ENCODE peak calls at places on chromosomes 12 and 14, in eight cellular contexts. T is GM23338, U is BJ, F is astrocyte of the cerebellum, Q is HFF-Myc, K is GM20000, P is tibial nerve, R is IMR-90. V is an unnamed sample.

GRCh38 chr12:4445156-4446020 is at the start of gene FGF6:
- DNase-seq in Q (no peak), F (no peak), K (no peak), P (no peak), U (no peak), R (no peak), T (no peak), V (no peak)

GRCh38 chr12:80567391-80567790 is 123.4 kb downstream of the PTPRQ start:
- DNase-seq in F (no peak), U (no peak), T (no peak), Q (no peak), K (no peak), R (peak; percentile 64), P (no peak), V (no peak)

GRCh38 chr14:66813636-66814035 is 305.7 kb downstream of the GPHN start:
- DNase-seq in Q (no peak), F (no peak), K (no peak), U (no peak), T (no peak), P (no peak), R (no peak), V (no peak)

GRCh38 chr12:58414398-58414871 is 473.1 kb downstream of the ATP23 start:
- DNase-seq in P (no peak), F (no peak), U (no peak), K (no peak), Q (no peak), T (no peak), R (peak; percentile 89), V (no peak)

GRCh38 chr12:121524196-121524930 is 56.5 kb downstream of the KDM2B start:
- DNase-seq in F (no peak), T (no peak), R (no peak), Q (no peak), P (no peak), U (no peak), K (no peak), V (no peak)

GRCh38 chr12:94290353-94290752 is 142.0 kb downstream of the PLXNC1 start:
- DNase-seq in Q (no peak), U (no peak), K (no peak), P (no peak), R (no peak), F (no peak), T (no peak), V (no peak)

GRCh38 chr12:6952121-6952859 is 1.1 kb downstream of the PTPN6 start:
- DNase-seq in P (no peak), U (no peak), Q (no peak), T (no peak), K (no peak), R (no peak), F (no peak), V (no peak)

GRCh38 chr12:122984612-122985358 is 4.3 kb downstream of the ARL6IP4 start:
- DNase-seq in R (no peak), K (peak; percentile 23), U (no peak), F (no peak), Q (no peak), T (no peak), P (no peak), V (no peak)

GRCh38 chr12:62744551-62744950 is 190.4 kb downstream of the PPM1H start:
- DNase-seq in F (no peak), T (no peak), P (no peak), R (peak; percentile 34), Q (no peak), U (no peak), K (no peak), V (peak; percentile 87)

GRCh38 chr12:96710127-96710745 is 196.8 kb upstream of the NEDD1 start:
- DNase-seq in K (no peak), F (no peak), R (no peak), U (no peak), P (no peak), T (peak; percentile 67), Q (no peak), V (no peak)

GRCh38 chr12:51156366-51156765 is 16.6 kb downstream of the TFCP2 start:
- DNase-seq in T (no peak), P (no peak), U (no peak), R (no peak), F (no peak), K (no peak), Q (no peak), V (no peak)

GRCh38 chr12:10310926-10311705 is 3.4 kb downstream of the KLRD1 start:
- DNase-seq in P (no peak), Q (no peak), U (no peak), K (no peak), R (no peak), F (peak; percentile 12), T (no peak), V (no peak)

GRCh38 chr12:57591567-57592325 is 754 bp downstream of the PIP4K2C start:
- DNase-seq in F (no peak), R (peak; percentile 21), K (no peak), T (peak; percentile 32), Q (no peak), P (no peak), U (no peak), V (no peak)

GRCh38 chr12:115257791-115258190 is 573.8 kb upstream of the TBX3 start:
- DNase-seq in P (no peak), R (peak; percentile 43), F (no peak), U (peak; percentile 26), T (no peak), K (no peak), Q (peak; percentile 32), V (no peak)

GRCh38 chr12:52323416-52324067 is 2.3 kb upstream of the KRT83 start:
- DNase-seq in F (no peak), T (no peak), U (no peak), Q (no peak), P (no peak), R (no peak), K (no peak), V (no peak)

GRCh38 chr12:64560395-64561301 is 49.6 kb upstream of the RASSF3 start:
- DNase-seq in R (peak; percentile 100), U (peak; percentile 98), T (peak; percentile 31), K (no peak), Q (peak; percentile 93), F (peak; percentile 93), P (no peak), V (peak; percentile 52)

GRCh38 chr14:72013606-72014129 is 81.4 kb downstream of the RGS6 start:
- DNase-seq in U (no peak), T (no peak), Q (no peak), R (no peak), F (no peak), K (no peak), P (no peak), V (no peak)

GRCh38 chr14:95136631-95137030 is 20.7 kb downstream of the DICER1 start:
- DNase-seq in K (no peak), R (peak; percentile 23), T (no peak), Q (no peak), P (no peak), U (no peak), F (no peak), V (no peak)

GRCh38 chr12:42575717-42576116 is 13.8 kb downstream of the PRICKLE1 start:
- DNase-seq in P (no peak), R (no peak), Q (no peak), T (no peak), U (no peak), K (no peak), F (no peak), V (no peak)

GRCh38 chr14:50615566-50615965 is 52.5 kb downstream of the SAV1 start:
- DNase-seq in K (no peak), T (no peak), U (no peak), P (no peak), R (no peak), F (no peak), Q (no peak), V (no peak)

GRCh38 chr14:64040044-64040443 is 187.2 kb downstream of the SYNE2 start:
- DNase-seq in F (no peak), U (no peak), K (no peak), Q (no peak), T (peak; percentile 12), R (peak; percentile 44), P (no peak), V (no peak)
- TF ChIP-seq CTCF in F (no peak), U (peak; percentile 35), K (no peak), Q (peak; percentile 9), T (no peak), R (peak; percentile 72), P (no peak), V (no peak)

GRCh38 chr14:73203527-73203926 is 33.8 kb upstream of the PAPLN start:
- DNase-seq in F (no peak), R (no peak), P (no peak), K (no peak), Q (no peak), U (no peak), T (peak; percentile 28), V (no peak)

DNA sequence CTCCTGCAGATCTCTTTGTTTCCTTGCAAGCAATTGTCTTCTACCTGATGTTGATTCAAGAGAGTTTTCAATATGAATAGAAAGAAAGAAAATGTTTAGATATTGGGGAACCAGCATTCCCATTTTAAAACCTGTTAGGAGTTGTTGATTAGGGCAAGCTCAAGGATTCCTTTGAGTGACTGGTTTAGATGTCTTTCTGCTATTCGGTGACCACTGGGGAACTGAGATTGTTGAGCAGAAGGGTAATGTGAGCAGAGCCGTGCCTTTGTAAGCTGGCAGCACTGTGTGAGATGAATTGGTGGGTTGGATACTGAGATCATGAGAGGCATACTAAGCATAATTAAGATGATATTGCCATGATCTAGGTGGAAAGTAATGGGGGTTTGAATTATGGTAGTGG is 39.1 kb upstream of the PAPLN start:
- DNase-seq in R (no peak), Q (no peak), P (no peak), T (peak; percentile 42), U (no peak), K (no peak), F (no peak), V (no peak)
- TF ChIP-seq CTCF in R (no peak), Q (no peak), P (no peak), T (no peak), U (no peak), K (no peak), F (no peak), V (no peak)

DNA sequence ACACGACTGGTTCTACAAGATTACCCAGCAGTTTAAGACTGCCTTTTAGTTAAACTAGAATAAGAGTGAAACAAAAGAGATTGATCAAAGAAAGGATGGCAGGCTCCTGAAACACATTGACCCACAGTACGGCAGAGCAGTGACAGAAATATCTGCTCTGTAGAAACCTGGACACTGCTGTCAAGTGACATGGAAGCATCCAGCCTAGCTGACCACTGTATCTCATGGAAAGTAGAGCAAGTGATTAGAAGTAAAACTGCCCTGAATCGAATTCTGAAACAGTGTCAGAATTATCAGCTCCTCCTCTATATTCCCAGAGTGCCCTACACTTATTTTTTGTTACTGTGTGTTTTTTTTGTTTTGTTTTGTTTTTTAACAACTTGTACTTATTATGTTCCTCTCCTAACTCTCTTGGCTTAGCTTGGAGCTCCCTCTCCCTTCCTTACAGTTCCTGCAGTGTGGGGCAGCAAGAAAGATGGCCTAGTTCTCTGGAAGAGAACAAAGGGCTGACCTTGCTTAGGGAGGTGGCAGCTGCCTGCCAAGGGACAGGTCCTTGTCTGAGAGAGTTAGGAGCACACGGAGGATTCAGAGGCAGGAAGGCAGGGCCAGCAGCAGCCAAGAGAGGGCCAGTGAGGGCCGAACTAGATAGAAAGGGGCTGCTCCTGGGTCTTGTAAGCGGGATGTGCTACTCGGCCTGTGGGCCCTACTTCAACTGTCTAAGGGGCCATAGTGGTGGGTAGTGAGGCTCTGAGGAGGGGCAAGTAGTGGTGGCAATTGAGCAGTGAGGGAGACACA is 97.2 kb downstream of the PTPRR start:
- DNase-seq in K (no peak), Q (no peak), R (no peak), F (no peak), P (no peak), T (peak; percentile 22), U (no peak), V (no peak)
- TF ChIP-seq CTCF in K (no peak), Q (no peak), R (no peak), F (no peak), P (no peak), T (peak; percentile 59), U (no peak), V (no peak)

GRCh38 chr14:91271639-91272038 is 27.1 kb upstream of the GPR68 start:
- DNase-seq in R (no peak), P (no peak), Q (no peak), F (no peak), K (no peak), U (no peak), T (no peak), V (no peak)
- TF ChIP-seq CTCF in R (no peak), P (no peak), Q (no peak), F (no peak), K (no peak), U (no peak), T (no peak), V (no peak)

V was measured in CD14-positive monocyte.